ENCODE peak calls at places on chromosomes 4 and X, in seven cellular contexts. R is effector memory CD4-positive, alpha-beta T cell; B is upper lobe of left lung; U is tibial nerve; I is A673; F is CD4-positive, CD25-positive, alpha-beta regulatory T cell; E is WERI-Rb-1. D is an unnamed sample. For H3K9me3, the result is how much of the 10 kb centered on the place peaks cover.

GRCh38 chr4:113028074-113028473 is 21.4 kb upstream of the ANK2 start:
- DNase-seq in F (no peak), R (no peak), I (no peak), B (no peak), E (no peak), U (no peak), D (no peak)

GRCh38 chr4:92678292-92678691 is 374.5 kb downstream of the GRID2 start:
- DNase-seq in E (no peak), R (no peak), I (no peak), B (no peak), U (no peak), F (no peak), D (no peak)

GRCh38 chr4:133151681-133152329 is 2.7 kb downstream of the PCDH10 start:
- DNase-seq in E (peak), U (no peak), I (peak), R (no peak), F (no peak), B (no peak), D (no peak)

GRCh38 chr4:20354120-20354519 is 102.4 kb downstream of the SLIT2 start:
- DNase-seq in I (peak), B (no peak), F (no peak), U (no peak), R (no peak), E (peak), D (no peak)

GRCh38 chr4:70601422-70602039 is 9.5 kb downstream of the AMBN start:
- DNase-seq in I (peak), R (peak), B (peak), F (peak), U (no peak), E (peak), D (peak)

GRCh38 chr4:156560701-156561100 is 410.9 kb downstream of the PDGFC start:
- DNase-seq in B (no peak), R (no peak), F (no peak), E (no peak), U (no peak), I (peak), D (no peak)

GRCh38 chr4:3039706-3040366 is 34.5 kb downstream of the HTT-AS start:
- DNase-seq in E (no peak), B (no peak), F (no peak), I (no peak), R (no peak), U (no peak), D (no peak)

GRCh38 chr4:111046811-111047210 is 423.9 kb upstream of the PITX2 start:
- DNase-seq in I (no peak), R (no peak), B (no peak), U (no peak), F (no peak), E (no peak), D (no peak)

GRCh38 chr4:112213091-112213490 is 18.5 kb upstream of the AP1AR start:
- DNase-seq in F (no peak), U (no peak), E (no peak), B (no peak), R (no peak), I (no peak), D (no peak)

GRCh38 chrX:134186362-134187121 is 50.4 kb upstream of the CCDC160 start:
- DNase-seq in B (no peak), R (peak), U (no peak), F (peak), I (no peak), E (no peak), D (no peak)

GRCh38 chr4:167452922-167453321 is 218.6 kb upstream of the SPOCK3 start:
- DNase-seq in R (no peak), E (no peak), U (no peak), I (peak), F (no peak), B (no peak), D (no peak)

GRCh38 chr4:16464651-16465050 is 238.4 kb upstream of the TAPT1 start:
- DNase-seq in U (no peak), F (no peak), E (no peak), B (no peak), R (no peak), I (no peak), D (no peak)

GRCh38 chr4:60589425-60589824 is 610.7 kb upstream of the ADGRL3 start:
- DNase-seq in U (no peak), E (no peak), F (no peak), B (no peak), I (no peak), R (no peak), D (no peak)

GRCh38 chr4:3077796-3078195 is 3.3 kb downstream of the HTT start:
- DNase-seq in I (no peak), E (no peak), F (no peak), B (no peak), R (no peak), U (no peak), D (no peak)

GRCh38 chrX:71543316-71543715 is 10.4 kb downstream of the OGT start:
- DNase-seq in B (no peak), F (no peak), I (peak), E (no peak), R (no peak), U (no peak), D (no peak)

GRCh38 chrX:3699841-3700381 is 13.5 kb downstream of the PRKX start:
- DNase-seq in B (no peak), I (no peak), R (no peak), E (no peak), F (peak), U (no peak), D (no peak)

GRCh38 chrX:111511477-111511876 is at the start of gene SERTM2:
- DNase-seq in B (no peak), F (no peak), E (peak), U (no peak), I (no peak), R (no peak), D (no peak)

GRCh38 chr4:71440612-71441011 is 101.8 kb downstream of the SLC4A4 start:
- DNase-seq in E (no peak), I (no peak), B (no peak), U (no peak), F (no peak), R (no peak), D (no peak)

GRCh38 chrX:113950081-113950678 is 633.7 kb upstream of the HTR2C start:
- DNase-seq in U (no peak), B (no peak), R (no peak), I (no peak), F (no peak), E (no peak), D (no peak)

DNA sequence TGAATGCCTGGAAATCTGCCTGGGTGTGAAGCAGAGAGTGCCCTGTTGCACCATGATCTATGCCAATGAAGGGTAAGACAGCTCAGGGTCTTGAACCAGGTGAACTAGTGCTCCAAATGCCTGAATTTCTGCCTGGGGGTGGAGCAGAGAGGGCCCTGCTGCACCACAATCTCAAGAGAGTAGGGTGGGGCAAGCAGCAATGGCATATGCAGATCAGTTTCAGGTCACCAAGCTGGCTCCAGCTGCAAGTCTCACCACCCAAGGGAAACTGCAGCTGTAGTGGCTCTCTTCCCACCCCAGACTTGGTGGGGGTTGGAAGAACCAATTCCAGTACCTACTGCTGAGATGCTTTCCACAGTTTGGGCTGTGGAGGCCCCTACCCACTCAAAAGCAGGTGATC is 147.0 kb downstream of the SPANXN1 start:
- DNase-seq in U (no peak), I (no peak), R (no peak), F (no peak), E (no peak), B (no peak), D (no peak)
- H3K9me3 ChIP-seq in U (under half), I (under half), R (under half), F (under half), E (under half), B (under half), D (under half)

GRCh38 chr4:967113-968104 is 6.0 kb downstream of the DGKQ start:
- DNase-seq in B (no peak), U (no peak), E (no peak), R (no peak), F (no peak), I (no peak), D (no peak)
- H3K27ac ChIP-seq in B (no peak), U (no peak), E (no peak), R (no peak), F (no peak), I (no peak), D (no peak)

DNA sequence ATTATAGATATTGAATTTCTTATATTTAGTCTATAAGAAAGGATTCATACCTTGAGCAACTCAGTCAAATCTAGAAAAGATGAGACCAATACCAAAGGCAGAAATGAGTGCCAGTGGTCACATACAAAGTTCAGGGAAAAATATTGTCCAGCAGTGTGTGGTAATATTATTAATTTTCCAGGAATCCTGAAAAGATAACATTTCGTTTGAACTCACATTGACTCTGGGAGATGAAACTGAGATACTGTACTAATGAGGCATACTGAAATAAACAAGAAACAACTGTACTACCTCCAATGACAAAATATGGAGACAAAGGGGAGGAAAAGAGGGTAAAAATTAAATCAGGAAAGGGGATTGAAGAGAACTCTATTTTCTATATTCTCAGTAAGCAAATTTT is 212.4 kb downstream of the TRAM1L1 start:
- DNase-seq in E (no peak), I (no peak), R (no peak), U (no peak), F (no peak), B (no peak), D (no peak)
- H3K4me3 ChIP-seq in E (no peak), I (no peak), R (no peak), U (no peak), F (no peak), B (no peak), D (no peak)

GRCh38 chrX:17160971-17161370 is 214.0 kb upstream of the NHS start:
- DNase-seq in R (no peak), E (no peak), B (no peak), I (peak), F (no peak), U (no peak), D (no peak)
- H3K9me3 ChIP-seq in R (under half), E (under half), B (under half), I (under half), F (under half), U (under half), D (under half)

GRCh38 chr4:173538148-173538902 is 8.3 kb upstream of the HAND2 start:
- DNase-seq in I (peak), B (no peak), E (no peak), F (no peak), U (no peak), R (no peak), D (no peak)
- H3K27ac ChIP-seq in I (peak), B (no peak), E (no peak), F (no peak), U (peak), R (no peak), D (no peak)

GRCh38 chr4:6506616-6507140 is 34.3 kb upstream of the PPP2R2C start:
- DNase-seq in E (no peak), I (no peak), R (no peak), B (no peak), U (no peak), F (no peak), D (no peak)

GRCh38 chr4:6513678-6514077 is 41.3 kb upstream of the PPP2R2C start:
- DNase-seq in B (no peak), E (no peak), R (no peak), F (no peak), I (no peak), U (no peak), D (no peak)

GRCh38 chr4:6507345-6507744 is 34.9 kb upstream of the PPP2R2C start:
- DNase-seq in B (no peak), E (no peak), F (no peak), I (no peak), U (no peak), R (no peak), D (no peak)

GRCh38 chr4:6504900-6505496 is 32.6 kb upstream of the PPP2R2C start:
- DNase-seq in R (no peak), I (no peak), E (no peak), U (no peak), F (no peak), B (no peak), D (no peak)

GRCh38 chr4:6509587-6509986 is 37.2 kb upstream of the PPP2R2C start:
- DNase-seq in B (no peak), I (no peak), F (no peak), R (no peak), E (no peak), U (no peak), D (no peak)
- H3K4me3 ChIP-seq in B (no peak), I (no peak), F (no peak), R (no peak), E (no peak), U (no peak), D (no peak)

DNA sequence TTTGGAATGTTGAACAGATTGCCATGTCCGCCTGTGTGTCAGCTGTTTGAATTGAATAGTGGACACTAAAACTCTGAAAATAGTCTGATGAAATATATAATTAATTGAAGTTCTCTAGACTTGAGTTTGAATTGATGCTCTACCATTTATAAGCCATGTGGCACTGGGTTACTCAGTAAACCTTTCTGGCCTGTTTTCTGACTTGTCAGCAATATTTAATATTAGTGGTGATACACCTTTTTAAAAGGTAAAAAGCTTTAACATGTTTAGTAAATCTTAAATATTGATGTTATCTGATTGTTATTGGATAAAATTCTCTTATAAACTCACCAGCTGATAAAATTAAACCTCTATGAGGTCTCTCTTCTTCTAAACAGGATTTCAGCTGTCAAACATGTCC is 695.4 kb upstream of the HS3ST1 start:
- DNase-seq in R (no peak), E (no peak), B (no peak), I (no peak), F (no peak), U (no peak), D (no peak)
- H3K9me3 ChIP-seq in R (under half), E (under half), B (under half), I (half or more), F (under half), U (under half), D (under half)

GRCh38 chr4:186149872-186150271 is 41.5 kb upstream of the CYP4V2 start:
- DNase-seq in F (no peak), R (no peak), B (no peak), U (peak), I (peak), E (peak), D (no peak)
- H3K27ac ChIP-seq in F (no peak), R (no peak), B (no peak), U (no peak), I (no peak), E (no peak), D (no peak)